ENCODE peak calls at places on chromosomes 13 and 19, in four cellular contexts. Y is K562, O is GM12878, J is HepG2. Q is an unnamed sample.

GRCh38 chr13:32941368-32941767 is 74.9 kb upstream of the KL start:
- DNase-seq in Y (no peak), O (no peak), J (no peak), Q (no peak)

GRCh38 chr19:13363954-13364353 is 142.3 kb downstream of the CACNA1A start:
- DNase-seq in Y (no peak), O (no peak), J (no peak), Q (no peak)

GRCh38 chr13:112727581-112727980 is 37.7 kb downstream of the ATP11A start:
- DNase-seq in Y (no peak), O (no peak), J (no peak), Q (no peak)

GRCh38 chr19:18672606-18673337 is 10.7 kb upstream of the CRTC1 start:
- DNase-seq in Y (no peak), O (no peak), J (no peak), Q (no peak)

GRCh38 chr19:18051887-18052286 is 34.8 kb downstream of the IL12RB1 start:
- DNase-seq in Y (no peak), O (no peak), J (no peak), Q (no peak)

GRCh38 chr19:33426621-33427475 is 53.3 kb downstream of the CEBPG start:
- DNase-seq in Y (no peak), O (no peak), J (no peak), Q (no peak)

GRCh38 chr13:44667950-44668349 is 91.8 kb upstream of the TSC22D1 start:
- DNase-seq in Y (no peak), O (no peak), J (no peak), Q (no peak)

GRCh38 chr19:46579286-46579944 is 21.7 kb upstream of the CALM3 start:
- DNase-seq in Y (no peak), O (no peak), J (no peak), Q (no peak)

GRCh38 chr13:102799544-102800144 is 725 bp downstream of the BIVM start:
- DNase-seq in Y (peak), O (no peak), J (no peak), Q (peak)

GRCh38 chr19:49567722-49568454 is 12.5 kb downstream of the NOSIP start:
- DNase-seq in Y (peak), O (no peak), J (no peak), Q (no peak)

GRCh38 chr13:110942248-110942981 is 27.5 kb upstream of the ANKRD10 start:
- DNase-seq in Y (no peak), O (peak), J (no peak), Q (no peak)

GRCh38 chr19:1266116-1266817 is 2.9 kb upstream of the CIRBP start:
- DNase-seq in Y (peak), O (no peak), J (peak), Q (peak)

GRCh38 chr13:54194233-54195024 is 1165.8 kb downstream of the OLFM4 start:
- DNase-seq in Y (no peak), O (no peak), J (no peak), Q (no peak)

GRCh38 chr19:48926909-48927308 is 6.6 kb upstream of the DHDH start:
- DNase-seq in Y (peak), O (no peak), J (no peak), Q (no peak)

GRCh38 chr13:110756268-110756667 is 42.8 kb downstream of the ING1 start:
- DNase-seq in Y (no peak), O (no peak), J (no peak), Q (no peak)

GRCh38 chr19:456547-457110 is 4.2 kb downstream of the SHC2 start:
- DNase-seq in Y (no peak), O (no peak), J (no peak), Q (no peak)

GRCh38 chr19:5149508-5149907 is 180.6 kb downstream of the KDM4B start:
- DNase-seq in Y (no peak), O (no peak), J (no peak), Q (no peak)

GRCh38 chr19:52592301-52592700 is 22.2 kb downstream of the ZNF701 start:
- DNase-seq in Y (no peak), O (no peak), J (no peak), Q (peak)

GRCh38 chr19:44808463-44809371 is at the start of gene BCAM:
- DNase-seq in Y (peak), O (no peak), J (peak), Q (peak)

GRCh38 chr13:44306401-44307192 is 67.0 kb upstream of the SERP2 start:
- DNase-seq in Y (no peak), O (no peak), J (no peak), Q (peak)

GRCh38 chr13:41652735-41653361 is 195.5 kb downstream of the RGCC start:
- DNase-seq in Y (peak), O (no peak), J (peak), Q (no peak)

GRCh38 chr13:51001335-51001734 is 91.7 kb downstream of the RNASEH2B start:
- DNase-seq in Y (no peak), O (no peak), J (no peak), Q (no peak)

GRCh38 chr13:49690990-49691886 is at the start of gene EBPL:
- DNase-seq in Y (peak), O (peak), J (peak), Q (peak)

GRCh38 chr13:30043631-30043925 is 193.2 kb upstream of the UBL3 start:
- DNase-seq in Y (no peak), O (no peak), J (no peak), Q (no peak)

GRCh38 chr19:39078436-39079200 is 5.5 kb upstream of the ACP7 start:
- DNase-seq in Y (no peak), O (no peak), J (peak), Q (no peak)

GRCh38 chr19:41886761-41887710 is 4.1 kb downstream of the ARHGEF1 start:
- DNase-seq in Y (no peak), O (no peak), J (no peak), Q (no peak)

GRCh38 chr13:29934531-29935308 is 84.3 kb upstream of the UBL3 start:
- DNase-seq in Y (no peak), O (no peak), J (no peak), Q (no peak)

GRCh38 chr19:43913383-43913782 is 21.7 kb downstream of the ZNF45 start:
- DNase-seq in Y (no peak), O (no peak), J (no peak), Q (no peak)

GRCh38 chr13:37869756-37870488 is at the start of gene TRPC4:
- DNase-seq in Y (peak), O (no peak), J (peak), Q (peak)

GRCh38 chr19:4354282-4354681 is 10.9 kb downstream of the MPND start:
- DNase-seq in Y (no peak), O (no peak), J (no peak), Q (no peak)

GRCh38 chr19:52453324-52454094 is at the start of gene ZNF578:
- DNase-seq in Y (peak), O (no peak), J (no peak), Q (peak)

GRCh38 chr19:19274716-19275115 is 1.6 kb upstream of the TM6SF2 start:
- DNase-seq in Y (no peak), O (no peak), J (no peak), Q (no peak)

GRCh38 chr13:34037636-34038325 is 219.8 kb downstream of the RFC3 start:
- DNase-seq in Y (no peak), O (no peak), J (no peak), Q (no peak)

GRCh38 chr13:62357887-62358645 is 942.4 kb upstream of the PCDH20 start:
- DNase-seq in Y (no peak), O (peak), J (peak), Q (peak)

GRCh38 chr19:45595814-45596213 is 6.2 kb downstream of the GPR4 start:
- DNase-seq in Y (no peak), O (no peak), J (no peak), Q (no peak)

DNA sequence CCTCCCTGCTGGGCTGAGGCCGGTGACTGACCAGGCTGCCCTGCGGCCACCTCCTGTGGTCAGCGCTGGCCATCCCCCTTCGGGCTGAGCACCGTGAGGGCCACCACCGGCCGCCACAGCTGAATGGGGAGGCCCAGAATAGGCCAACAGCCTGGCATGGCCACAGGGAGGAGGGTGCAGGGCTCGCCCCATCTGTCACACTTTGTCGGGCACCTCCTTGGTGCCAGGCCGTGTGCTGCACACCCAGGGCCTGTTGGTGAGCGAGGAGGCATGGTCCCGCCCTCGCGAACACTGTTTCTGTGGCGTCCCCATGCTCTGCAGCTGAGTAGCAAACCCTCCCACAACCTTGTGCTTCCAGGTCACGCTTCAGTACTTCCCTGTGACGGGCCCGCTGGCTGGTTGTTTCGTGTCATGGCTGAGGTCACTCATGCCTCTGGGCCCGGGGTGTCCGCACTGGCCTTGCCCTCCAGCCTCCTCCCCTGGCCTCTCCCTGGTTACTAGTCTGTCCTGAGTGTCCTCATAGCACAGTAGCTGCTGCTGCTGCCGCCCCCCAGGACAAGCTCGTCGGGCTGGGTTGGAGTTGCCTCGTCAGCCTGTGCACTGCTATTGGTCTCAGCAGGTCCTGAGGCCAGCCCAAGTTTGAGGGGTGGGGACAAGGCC is 15.2 kb downstream of the EPN1 start:
- DNase-seq in Y (no peak), O (no peak), J (no peak), Q (no peak)
- TF ChIP-seq ATF3 in Y (no peak), O (no peak), J (no peak), Q (no peak)

GRCh38 chr13:24232037-24232436 is 71.5 kb downstream of the SPATA13 start:
- DNase-seq in Y (no peak), O (no peak), J (no peak), Q (no peak)
- TF ChIP-seq CREM in Y (no peak), O (no peak), J (no peak), Q (no peak)

GRCh38 chr19:58553799-58554493 is 959 bp downstream of the CHMP2A start:
- DNase-seq in Y (no peak), O (no peak), J (no peak), Q (no peak)
- TF ChIP-seq CBFB in Y (no peak), O (no peak), J (no peak), Q (no peak)

DNA sequence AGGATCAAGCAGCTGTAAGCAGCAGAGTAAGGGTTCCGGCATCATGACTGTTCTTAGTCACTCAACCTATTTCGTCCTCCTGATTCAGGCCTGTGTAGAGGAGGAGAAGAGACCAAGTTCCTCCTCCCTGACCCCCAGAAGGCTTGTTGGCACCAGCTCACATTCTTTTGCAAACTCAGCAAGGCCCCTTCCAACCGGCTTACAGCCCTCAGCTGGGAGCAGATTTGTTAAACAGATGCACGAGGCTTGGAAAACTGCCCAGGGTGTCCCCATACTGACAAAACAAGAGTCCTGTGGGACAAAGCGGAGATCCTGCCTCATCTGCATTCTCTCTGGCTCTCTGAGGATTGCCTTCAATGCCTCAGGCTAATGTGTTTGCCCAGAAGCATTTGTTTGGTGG is 113.2 kb upstream of the SOX21 start:
- DNase-seq in Y (no peak), O (no peak), J (no peak), Q (peak)
- TF ChIP-seq ATF3 in Y (no peak), O (no peak), J (no peak), Q (no peak)

Q was measured in WTC11.